ENCODE peak calls at places on chromosomes 12 and 14, in four cellular contexts. O, W, V and P are unnamed samples.

GRCh38 chr14:104532191-104532555 is 47.4 kb upstream of the C14orf180 start:
- DNase-seq in O (no peak), W (no peak), V (no peak), P (no peak)

GRCh38 chr12:114701104-114701414 is 17.1 kb upstream of the TBX3 start:
- DNase-seq in O (peak), W (no peak), V (no peak), P (no peak)

GRCh38 chr12:105906545-105906944 is 232.2 kb downstream of the NUAK1 start:
- DNase-seq in O (no peak), W (no peak), V (peak), P (no peak)

GRCh38 chr14:99807413-99808132 is 14.4 kb downstream of the EML1 start:
- DNase-seq in O (no peak), W (no peak), V (peak), P (no peak)

GRCh38 chr14:59140441-59140840 is 48.0 kb upstream of the DAAM1 start:
- DNase-seq in O (no peak), W (no peak), V (no peak), P (no peak)

GRCh38 chr12:57476993-57477709 is 2.5 kb downstream of the ARHGAP9 start:
- DNase-seq in O (no peak), W (no peak), V (no peak), P (no peak)

GRCh38 chr12:108234155-108234554 is 105.0 kb downstream of the CMKLR1 start:
- DNase-seq in O (no peak), W (no peak), V (peak), P (no peak)

GRCh38 chr12:90652280-90652679 is 302.7 kb downstream of the CCER1 start:
- DNase-seq in O (peak), W (no peak), V (no peak), P (no peak)

GRCh38 chr14:71803539-71804260 is 128.5 kb upstream of the RGS6 start:
- DNase-seq in O (peak), W (no peak), V (peak), P (no peak)

GRCh38 chr12:118436002-118436724 is 59.8 kb downstream of the SUDS3 start:
- DNase-seq in O (no peak), W (no peak), V (no peak), P (no peak)

GRCh38 chr12:37543966-37544668 is 772.5 kb upstream of the ALG10B start:
- DNase-seq in O (no peak), W (no peak), V (no peak), P (no peak)

GRCh38 chr14:93830753-93831461 is 42.6 kb upstream of the PRIMA1 start:
- DNase-seq in O (no peak), W (no peak), V (no peak), P (no peak)

GRCh38 chr12:130715996-130716917 is at the start of gene RIMBP2:
- DNase-seq in O (peak), W (no peak), V (peak), P (no peak)

GRCh38 chr12:28242888-28243633 is 52.8 kb downstream of the CCDC91 start:
- DNase-seq in O (no peak), W (no peak), V (no peak), P (no peak)

GRCh38 chr14:99148131-99148530 is 123.9 kb downstream of the BCL11B start:
- DNase-seq in O (no peak), W (no peak), V (no peak), P (no peak)

GRCh38 chr12:5085896-5086295 is 42.2 kb downstream of the KCNA5 start:
- DNase-seq in O (peak), W (no peak), V (peak), P (no peak)

GRCh38 chr12:84910549-84911241 is 1.9 kb downstream of the SLC6A15 start:
- DNase-seq in O (no peak), W (no peak), V (peak), P (no peak)

GRCh38 chr12:104462931-104463339 is 6.2 kb downstream of the CHST11 start:
- DNase-seq in O (no peak), W (peak), V (peak), P (peak)

GRCh38 chr12:131066207-131066885 is 112.6 kb downstream of the ADGRD1 start:
- DNase-seq in O (no peak), W (no peak), V (no peak), P (no peak)